ENCODE peak calls at places on chromosomes 7 and 10, in four cellular contexts. D, C, L and E are unnamed samples.

GRCh38 chr10:49272251-49273081 is 26.5 kb upstream of the C10orf71 start:
- DNase-seq in D (no peak), C (peak), L (peak), E (peak)

GRCh38 chr7:123865517-123866117 is 20.6 kb downstream of the HYAL4 start:
- DNase-seq in D (peak), L (peak), C (no peak), E (no peak)

GRCh38 chr7:140478361-140479061 is 794 bp downstream of the MKRN1 start:
- DNase-seq in C (no peak), L (peak), D (peak), E (no peak)

GRCh38 chr7:120794100-120794729 is 63.7 kb downstream of the TSPAN12 start:
- DNase-seq in C (no peak), L (peak), D (peak), E (no peak)

GRCh38 chr7:86995814-86996213 is 63.6 kb downstream of the ELAPOR2 start:
- DNase-seq in D (no peak), C (no peak), L (no peak), E (no peak)

GRCh38 chr7:27611043-27611442 is 51.6 kb downstream of the HIBADH start:
- DNase-seq in C (no peak), D (peak), L (no peak), E (no peak)

GRCh38 chr10:93753621-93754250 is 4.0 kb upstream of the LGI1 start:
- DNase-seq in D (no peak), C (no peak), L (peak), E (no peak)

GRCh38 chr7:29346574-29346973 is 152.0 kb downstream of the CHN2 start:
- DNase-seq in D (no peak), C (no peak), L (no peak), E (no peak)

GRCh38 chr7:142896151-142896550 is 10.6 kb upstream of the TRPV6 start:
- DNase-seq in C (no peak), L (no peak), D (no peak), E (no peak)

GRCh38 chr10:15346440-15347141 is 24.5 kb downstream of the FAM171A1 start:
- DNase-seq in C (no peak), L (no peak), D (no peak), E (no peak)

GRCh38 chr7:27359737-27360136 is 117.1 kb downstream of the EVX1 start:
- DNase-seq in L (no peak), D (no peak), C (no peak), E (no peak)

GRCh38 chr7:105787071-105787470 is 89.3 kb downstream of the ATXN7L1 start:
- DNase-seq in D (peak), C (no peak), L (no peak), E (no peak)

GRCh38 chr10:118918116-118918515 is 111.4 kb upstream of the NANOS1 start:
- DNase-seq in L (no peak), C (no peak), D (no peak), E (peak)

GRCh38 chr10:127797339-127797738 is 60.4 kb downstream of the FOXI2 start:
- DNase-seq in C (no peak), L (peak), D (no peak), E (no peak)

GRCh38 chr7:24035653-24036414 is 248.2 kb upstream of the NPY start:
- DNase-seq in L (peak), D (no peak), C (no peak), E (no peak)

GRCh38 chr7:66837007-66837406 is 84.0 kb upstream of the TMEM248 start:
- DNase-seq in C (no peak), L (peak), D (no peak), E (no peak)

GRCh38 chr7:73991522-73992103 is 36.4 kb upstream of the ELN start:
- DNase-seq in D (no peak), L (no peak), C (no peak), E (no peak)

GRCh38 chr10:47121336-47121735 is 178.7 kb upstream of the GDF10 start:
- DNase-seq in L (no peak), C (no peak), D (no peak), E (peak)

GRCh38 chr10:119494224-119495060 is 48.1 kb downstream of the RGS10 start:
- DNase-seq in L (peak), C (no peak), D (no peak), E (no peak)

GRCh38 chr7:44216019-44216418 is 15.2 kb downstream of the YKT6 start:
- DNase-seq in C (peak), L (no peak), D (no peak), E (no peak)

GRCh38 chr10:33126118-33126517 is 168.1 kb upstream of the ITGB1 start:
- DNase-seq in C (no peak), L (peak), D (peak), E (no peak)

GRCh38 chr7:6359742-6360141 is 87.3 kb upstream of the CYTH3 start:
- DNase-seq in C (no peak), D (no peak), L (no peak), E (no peak)

GRCh38 chr7:142540371-142540770 is 208.9 kb upstream of the PRSS1 start:
- DNase-seq in L (no peak), D (no peak), C (no peak), E (no peak)

GRCh38 chr10:16728266-16728665 is 89.0 kb downstream of the RSU1 start:
- DNase-seq in C (no peak), L (no peak), D (no peak), E (no peak)
- TF ChIP-seq CTCF in C (no peak), L (no peak), D (no peak), E (no peak)

DNA sequence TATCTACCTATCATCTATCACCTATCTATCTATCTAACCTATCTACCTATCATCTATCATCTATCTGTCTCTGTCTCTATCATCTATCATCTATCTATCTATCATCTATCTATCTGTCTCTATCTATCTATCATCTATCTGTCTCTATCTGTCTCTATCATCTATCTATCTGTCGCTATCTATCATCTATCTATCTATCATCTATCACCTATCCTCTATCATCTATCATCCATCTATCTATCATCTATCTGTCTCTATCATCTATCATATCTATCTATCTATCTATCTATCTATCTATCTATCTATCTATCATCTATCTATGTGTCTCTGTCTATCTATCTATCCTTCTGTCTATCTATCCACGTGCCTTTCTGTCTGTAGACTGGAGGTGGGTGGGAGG is 59.5 kb upstream of the FAM20C start:
- DNase-seq in D (no peak), C (no peak), L (no peak), E (no peak)
- TF ChIP-seq CTCF in D (no peak), C (no peak), L (no peak), E (no peak)

GRCh38 chr10:18723801-18724200 is 64.6 kb downstream of the ARL5B start:
- DNase-seq in L (no peak), D (no peak), C (no peak), E (no peak)

GRCh38 chr10:18721067-18721466 is 61.8 kb downstream of the ARL5B start:
- DNase-seq in D (no peak), L (no peak), C (no peak), E (no peak)

GRCh38 chr10:18719811-18720210 is 60.6 kb downstream of the ARL5B start:
- DNase-seq in D (no peak), L (no peak), C (no peak), E (no peak)
- TF ChIP-seq CTCF in D (no peak), L (no peak), C (no peak), E (no peak)

GRCh38 chr10:7525314-7526016 is 114.6 kb upstream of the SFMBT2 start:
- DNase-seq in L (peak), C (no peak), D (peak), E (no peak)
- TF ChIP-seq CTCF in L (peak), C (peak), D (peak), E (peak)

DNA sequence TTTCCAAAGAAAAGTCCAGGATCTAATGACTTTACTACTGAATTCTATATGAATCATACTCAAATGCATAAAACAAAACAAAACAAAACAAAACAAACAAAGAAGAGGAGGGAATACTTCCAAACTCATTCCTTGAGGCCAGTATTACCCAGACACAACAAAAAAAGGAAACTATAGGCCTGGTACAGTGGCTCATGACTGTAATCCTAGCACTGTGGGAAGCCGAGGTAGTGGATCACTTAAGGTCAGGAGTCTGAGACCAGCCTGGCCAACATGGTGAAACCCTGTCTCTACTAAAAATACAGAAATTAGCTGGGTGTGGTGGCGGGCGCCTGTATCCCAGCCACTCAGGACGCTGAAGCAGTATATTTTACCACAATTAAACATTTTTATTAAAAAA is 114.6 kb downstream of the NRBF2 start:
- DNase-seq in D (no peak), C (no peak), L (peak), E (no peak)
- TF ChIP-seq CTCF in D (no peak), C (no peak), L (no peak), E (no peak)

GRCh38 chr10:103712146-103712545 is 143.2 kb downstream of the SH3PXD2A start:
- DNase-seq in L (no peak), D (no peak), C (no peak), E (no peak)

GRCh38 chr10:103714232-103714891 is 141.0 kb downstream of the SH3PXD2A start:
- DNase-seq in D (no peak), L (no peak), C (no peak), E (no peak)

GRCh38 chr10:103711351-103711994 is 143.9 kb downstream of the SH3PXD2A start:
- DNase-seq in C (no peak), D (no peak), L (no peak), E (no peak)

GRCh38 chr10:103713676-103714075 is 141.7 kb downstream of the SH3PXD2A start:
- DNase-seq in L (no peak), D (no peak), C (no peak), E (no peak)

DNA sequence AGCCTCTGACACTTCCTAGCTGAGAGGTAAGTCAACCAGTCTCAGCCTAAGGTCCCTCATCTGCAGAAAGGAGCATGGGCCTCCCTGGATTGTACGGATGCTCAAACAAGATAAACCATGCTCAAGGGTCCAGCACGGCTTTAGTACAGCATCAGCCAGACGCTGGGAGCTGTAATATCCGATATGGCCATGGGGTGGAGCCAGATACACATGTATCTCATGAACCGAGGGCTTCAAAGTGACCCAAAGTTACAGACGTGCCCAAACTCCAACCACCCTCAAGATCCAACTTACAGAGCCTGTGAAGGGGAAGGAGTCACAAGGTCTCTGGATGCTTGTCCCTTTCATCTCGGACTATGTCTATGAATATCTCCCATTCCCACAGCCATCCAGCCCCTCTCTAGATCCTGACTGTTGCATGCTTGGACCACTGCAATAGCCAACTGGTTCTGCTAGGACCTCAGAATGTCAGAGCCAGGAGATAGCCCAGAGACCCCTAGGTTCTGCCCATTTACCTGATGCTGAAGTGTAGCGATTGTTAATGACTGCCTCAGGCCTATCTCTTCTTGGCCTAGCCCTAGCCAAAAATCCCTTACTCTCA is 142.4 kb downstream of the SH3PXD2A start:
- DNase-seq in C (no peak), L (peak), D (peak), E (peak)
- TF ChIP-seq CTCF in C (peak), L (peak), D (peak), E (peak)

DNA sequence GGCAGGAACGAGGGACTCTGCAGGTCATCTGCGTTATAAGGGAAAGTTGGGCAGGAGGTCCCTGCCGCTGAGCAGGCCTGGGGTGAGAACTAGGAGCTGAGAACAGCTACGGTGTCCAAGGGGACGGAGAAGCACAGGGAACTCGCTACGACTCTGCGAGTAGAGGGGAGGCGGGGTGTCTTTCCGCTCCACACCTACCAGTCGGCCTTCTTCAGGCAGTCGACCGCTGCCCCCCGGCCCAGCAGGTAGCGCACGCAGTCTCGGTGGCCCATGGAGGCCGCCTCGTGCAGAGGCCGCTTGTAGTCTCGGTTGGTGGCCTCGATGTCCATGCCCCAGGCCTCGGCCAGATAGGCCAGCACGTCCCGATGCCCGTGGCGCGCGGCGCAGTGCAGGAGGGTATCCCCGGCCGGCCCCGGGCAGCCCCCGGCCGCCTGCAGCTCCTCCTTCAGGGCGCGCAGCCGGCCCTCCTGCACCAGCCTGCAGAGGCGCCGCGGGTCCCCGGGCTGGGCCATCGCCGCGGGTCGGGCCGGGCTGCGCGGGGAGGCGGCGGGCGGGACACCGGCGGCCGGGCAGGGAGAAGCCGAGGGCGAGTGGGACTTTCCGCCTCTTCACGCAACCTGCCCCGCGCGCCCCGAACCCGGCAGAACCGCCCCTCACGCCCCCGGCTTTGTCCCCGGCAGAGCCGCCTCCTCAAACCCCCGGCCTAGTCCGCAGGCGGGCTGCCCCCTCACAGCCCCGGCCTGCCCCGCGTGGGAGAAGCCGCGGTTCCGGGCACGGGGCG is 660 bp downstream of the ANKRD16 start:
- DNase-seq in L (peak), C (peak), D (peak), E (no peak)
- TF ChIP-seq CTCF in L (no peak), C (no peak), D (peak), E (no peak)

DNA sequence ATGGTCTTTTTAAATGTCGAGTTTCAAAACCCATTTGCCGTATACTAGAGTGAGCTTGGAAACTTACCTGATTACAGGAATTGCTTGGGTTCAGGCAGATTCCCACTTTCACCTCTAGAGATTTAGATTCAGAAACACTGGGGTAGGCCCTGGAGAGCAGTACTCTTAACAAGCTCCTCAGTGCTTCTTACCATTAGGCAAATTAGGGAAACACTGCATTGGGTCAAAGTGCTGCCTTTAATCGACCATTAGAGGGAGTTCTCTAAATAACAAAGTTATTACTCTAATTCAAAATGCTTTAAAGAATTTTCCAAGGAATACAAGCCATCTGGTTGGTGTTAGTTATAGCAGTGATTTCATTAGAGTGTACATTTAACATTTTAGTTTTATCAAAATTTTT is 324.6 kb downstream of the GFRA1 start:
- DNase-seq in C (no peak), L (peak), D (peak), E (no peak)
- TF ChIP-seq CTCF in C (no peak), L (peak), D (no peak), E (peak)

GRCh38 chr10:75651452-75651851 is 220.0 kb downstream of the LRMDA start:
- DNase-seq in L (peak), D (no peak), C (no peak), E (no peak)
- TF ChIP-seq CTCF in L (peak), D (no peak), C (no peak), E (peak)

GRCh38 chr10:85868627-85869499 is 497.7 kb downstream of the GRID1 start:
- DNase-seq in D (no peak), L (no peak), C (no peak), E (no peak)
- TF ChIP-seq CTCF in D (no peak), L (no peak), C (no peak), E (no peak)